ENCODE peak calls at places on chromosomes 16 and 17, in five cellular contexts. L is GM03348, V is amygdala, P is BJ, M is NCI-H1105 treated with DMSO at 0.1 percent for 48 hours. E is an unnamed sample.

GRCh38 chr17:78343433-78344201 is 16.3 kb downstream of the SOCS3 start:
- DNase-seq in M (no peak), V (no peak), P (no peak), L (no peak), E (no peak)

GRCh38 chr17:67390006-67390645 is 13.0 kb downstream of the PITPNC1 start:
- DNase-seq in V (no peak), L (no peak), M (no peak), P (no peak), E (no peak)

GRCh38 chr17:36940313-36941264 is 3.3 kb downstream of the LHX1 start:
- DNase-seq in V (no peak), P (no peak), L (no peak), M (no peak), E (no peak)

GRCh38 chr17:38906429-38907172 is 18.8 kb upstream of the LASP1NB start:
- DNase-seq in L (no peak), V (no peak), P (no peak), M (no peak), E (no peak)

GRCh38 chr17:17538417-17539391 is 42.5 kb upstream of the RASD1 start:
- DNase-seq in M (peak), P (no peak), V (no peak), L (no peak), E (no peak)

GRCh38 chr16:53042235-53042645 is 10.5 kb downstream of the CHD9NB start:
- DNase-seq in L (no peak), M (no peak), V (no peak), P (no peak), E (no peak)

GRCh38 chr17:72510454-72511016 is 389.7 kb downstream of the SOX9 start:
- DNase-seq in L (no peak), V (no peak), P (no peak), M (no peak), E (no peak)

GRCh38 chr16:1007284-1007850 is 25.8 kb downstream of the SOX8 start:
- DNase-seq in P (no peak), V (no peak), L (no peak), M (no peak), E (no peak)

GRCh38 chr17:59668816-59669215 is 38.4 kb downstream of the PTRH2 start:
- DNase-seq in P (peak), L (peak), V (no peak), M (no peak), E (no peak)

E was measured in frontal cortex.